ENCODE peak calls at places on chromosomes 4 and X, in six cellular contexts. One of them, this sample, is unnamed.

GRCh38 chr4:1727117-1728031 is 6.1 kb downstream of the TACC3 start:
- DNase-seq in H7: peak
- DNase-seq in kidney tubule cell: peak
- DNase-seq in NCI-H2227 treated with DMSO at 0.1 percent for 48 hours: no peak
- DNase-seq in lower lobe of right lung: peak
- DNase-seq in fibroblast of gingiva: peak
- DNase-seq in this sample: peak

GRCh38 chr4:153471691-153472080 is 5.5 kb downstream of the TMEM131L start:
- DNase-seq in H7: no peak
- DNase-seq in kidney tubule cell: no peak
- DNase-seq in NCI-H2227 treated with DMSO at 0.1 percent for 48 hours: no peak
- DNase-seq in lower lobe of right lung: no peak
- DNase-seq in fibroblast of gingiva: no peak
- DNase-seq in this sample: no peak

GRCh38 chr4:133150643-133151300 is 1.7 kb downstream of the PCDH10 start:
- DNase-seq in H7: peak
- DNase-seq in kidney tubule cell: peak
- DNase-seq in NCI-H2227 treated with DMSO at 0.1 percent for 48 hours: no peak
- DNase-seq in lower lobe of right lung: no peak
- DNase-seq in fibroblast of gingiva: peak
- DNase-seq in this sample: no peak

GRCh38 chrX:8913665-8914409 is 112.7 kb upstream of the FAM9A start:
- DNase-seq in H7: no peak
- DNase-seq in kidney tubule cell: no peak
- DNase-seq in NCI-H2227 treated with DMSO at 0.1 percent for 48 hours: no peak
- DNase-seq in lower lobe of right lung: no peak
- DNase-seq in fibroblast of gingiva: peak
- DNase-seq in this sample: no peak

GRCh38 chr4:5890063-5890727 is 2.7 kb downstream of the CRMP1 start:
- DNase-seq in H7: peak
- DNase-seq in kidney tubule cell: no peak
- DNase-seq in NCI-H2227 treated with DMSO at 0.1 percent for 48 hours: peak
- DNase-seq in lower lobe of right lung: no peak
- DNase-seq in fibroblast of gingiva: no peak
- DNase-seq in this sample: no peak

GRCh38 chr4:167100120-167100519 is 134.2 kb downstream of the SPOCK3 start:
- DNase-seq in H7: no peak
- DNase-seq in kidney tubule cell: peak
- DNase-seq in NCI-H2227 treated with DMSO at 0.1 percent for 48 hours: peak
- DNase-seq in lower lobe of right lung: no peak
- DNase-seq in fibroblast of gingiva: no peak
- DNase-seq in this sample: no peak

GRCh38 chrX:8639949-8640348 is 92.0 kb downstream of the ANOS1 start:
- DNase-seq in H7: no peak
- DNase-seq in kidney tubule cell: no peak
- DNase-seq in NCI-H2227 treated with DMSO at 0.1 percent for 48 hours: no peak
- DNase-seq in lower lobe of right lung: no peak
- DNase-seq in fibroblast of gingiva: no peak
- DNase-seq in this sample: no peak

GRCh38 chr4:119479180-119479814 is 149.3 kb downstream of the PDE5A start:
- DNase-seq in H7: no peak
- DNase-seq in kidney tubule cell: no peak
- DNase-seq in NCI-H2227 treated with DMSO at 0.1 percent for 48 hours: no peak
- DNase-seq in lower lobe of right lung: no peak
- DNase-seq in fibroblast of gingiva: no peak
- DNase-seq in this sample: no peak